ENCODE peak calls at places on chromosome 18, in nine cellular contexts. One of them, this sample, is unnamed.

GRCh38 chr18:3960977-3961376 is 494.1 kb downstream of the DLGAP1 start:
- DNase-seq in Calu3: no peak
- DNase-seq in fibroblast of mammary gland: no peak
- DNase-seq in neural progenitor cell: no peak
- DNase-seq in GM12865: no peak
- DNase-seq in lower leg skin: no peak
- DNase-seq in GM12864: no peak
- DNase-seq in HFFc6: no peak
- DNase-seq in cardiac fibroblast: no peak
- DNase-seq in this sample: no peak

GRCh38 chr18:39604836-39605235 is 2039.2 kb upstream of the CELF4 start:
- DNase-seq in lower leg skin: no peak
- DNase-seq in HFFc6: peak; percentile 18
- DNase-seq in fibroblast of mammary gland: peak; percentile 65
- DNase-seq in GM12865: no peak
- DNase-seq in Calu3: no peak
- DNase-seq in cardiac fibroblast: peak; percentile 55
- DNase-seq in neural progenitor cell: no peak
- DNase-seq in GM12864: no peak
- DNase-seq in this sample: peak; percentile 86

GRCh38 chr18:67266591-67267237 is 249.8 kb downstream of the DSEL start:
- DNase-seq in GM12864: no peak
- DNase-seq in GM12865: no peak
- DNase-seq in Calu3: no peak
- DNase-seq in neural progenitor cell: no peak
- DNase-seq in HFFc6: peak; percentile 73
- DNase-seq in fibroblast of mammary gland: peak; percentile 79
- DNase-seq in cardiac fibroblast: peak; percentile 90
- DNase-seq in lower leg skin: no peak
- DNase-seq in this sample: peak; percentile 78

GRCh38 chr18:70490008-70490933 is 201.4 kb downstream of the SOCS6 start:
- DNase-seq in cardiac fibroblast: peak; percentile 78
- DNase-seq in fibroblast of mammary gland: peak; percentile 85
- DNase-seq in Calu3: peak; percentile 60
- DNase-seq in lower leg skin: no peak
- DNase-seq in neural progenitor cell: peak; percentile 79
- DNase-seq in GM12864: peak; percentile 7
- DNase-seq in HFFc6: peak; percentile 54
- DNase-seq in GM12865: peak; percentile 54
- DNase-seq in this sample: peak; percentile 79

GRCh38 chr18:60377778-60378469 is 5.3 kb upstream of the MC4R start:
- DNase-seq in HFFc6: no peak
- DNase-seq in neural progenitor cell: no peak
- DNase-seq in GM12864: no peak
- DNase-seq in fibroblast of mammary gland: no peak
- DNase-seq in Calu3: no peak
- DNase-seq in lower leg skin: no peak
- DNase-seq in GM12865: no peak
- DNase-seq in cardiac fibroblast: no peak
- DNase-seq in this sample: peak; percentile 44

GRCh38 chr18:52348209-52348608 is 8.2 kb downstream of the DCC start:
- DNase-seq in lower leg skin: no peak
- DNase-seq in GM12865: peak; percentile 33
- DNase-seq in Calu3: peak; percentile 37
- DNase-seq in GM12864: no peak
- DNase-seq in fibroblast of mammary gland: no peak
- DNase-seq in HFFc6: no peak
- DNase-seq in cardiac fibroblast: peak; percentile 7
- DNase-seq in neural progenitor cell: peak; percentile 46
- DNase-seq in this sample: peak; percentile 22

GRCh38 chr18:51122266-51123045 is 75.0 kb downstream of the MEX3C start:
- DNase-seq in neural progenitor cell: no peak
- DNase-seq in HFFc6: no peak
- DNase-seq in fibroblast of mammary gland: no peak
- DNase-seq in lower leg skin: peak; percentile 49
- DNase-seq in Calu3: no peak
- DNase-seq in GM12864: no peak
- DNase-seq in GM12865: no peak
- DNase-seq in cardiac fibroblast: no peak
- DNase-seq in this sample: no peak

GRCh38 chr18:23143059-23143831 is 8.0 kb downstream of the CABLES1 start:
- DNase-seq in HFFc6: no peak
- DNase-seq in fibroblast of mammary gland: no peak
- DNase-seq in cardiac fibroblast: no peak
- DNase-seq in neural progenitor cell: no peak
- DNase-seq in GM12864: no peak
- DNase-seq in GM12865: peak; percentile 22
- DNase-seq in lower leg skin: peak; percentile 91
- DNase-seq in Calu3: peak; percentile 29
- DNase-seq in this sample: no peak

GRCh38 chr18:59885579-59886163 is 14.1 kb upstream of the PMAIP1 start:
- DNase-seq in HFFc6: peak; percentile 87
- DNase-seq in lower leg skin: no peak
- DNase-seq in Calu3: peak; percentile 16
- DNase-seq in GM12865: peak; percentile 84
- DNase-seq in cardiac fibroblast: peak; percentile 87
- DNase-seq in GM12864: no peak
- DNase-seq in fibroblast of mammary gland: peak; percentile 90
- DNase-seq in neural progenitor cell: no peak
- DNase-seq in this sample: peak; percentile 89

GRCh38 chr18:28087173-28087563 is 89.8 kb downstream of the CDH2 start:
- DNase-seq in HFFc6: no peak
- DNase-seq in GM12864: no peak
- DNase-seq in GM12865: no peak
- DNase-seq in neural progenitor cell: no peak
- DNase-seq in fibroblast of mammary gland: peak; percentile 21
- DNase-seq in lower leg skin: no peak
- DNase-seq in Calu3: no peak
- DNase-seq in cardiac fibroblast: peak; percentile 43
- DNase-seq in this sample: no peak

GRCh38 chr18:79869591-79870368 is 72.0 kb downstream of the KCNG2 start:
- DNase-seq in GM12864: no peak
- DNase-seq in Calu3: no peak
- DNase-seq in neural progenitor cell: no peak
- DNase-seq in cardiac fibroblast: no peak
- DNase-seq in GM12865: no peak
- DNase-seq in fibroblast of mammary gland: no peak
- DNase-seq in lower leg skin: peak; percentile 75
- DNase-seq in HFFc6: no peak
- DNase-seq in this sample: no peak

GRCh38 chr18:39489426-39489825 is 1923.8 kb upstream of the CELF4 start:
- DNase-seq in HFFc6: no peak
- DNase-seq in lower leg skin: no peak
- DNase-seq in fibroblast of mammary gland: peak; percentile 2
- DNase-seq in GM12865: no peak
- DNase-seq in Calu3: no peak
- DNase-seq in neural progenitor cell: no peak
- DNase-seq in GM12864: no peak
- DNase-seq in cardiac fibroblast: peak; percentile 9
- DNase-seq in this sample: peak; percentile 32

GRCh38 chr18:69484699-69485396 is 84.2 kb downstream of the DOK6 start:
- DNase-seq in HFFc6: no peak
- DNase-seq in cardiac fibroblast: peak; percentile 47
- DNase-seq in GM12865: peak; percentile 25
- DNase-seq in fibroblast of mammary gland: peak; percentile 73
- DNase-seq in GM12864: no peak
- DNase-seq in Calu3: no peak
- DNase-seq in neural progenitor cell: no peak
- DNase-seq in lower leg skin: no peak
- DNase-seq in this sample: peak; percentile 76

GRCh38 chr18:63161728-63162195 is 157.8 kb downstream of the BCL2 start:
- DNase-seq in neural progenitor cell: no peak
- DNase-seq in fibroblast of mammary gland: peak; percentile 94
- DNase-seq in Calu3: peak; percentile 58
- DNase-seq in cardiac fibroblast: peak; percentile 87
- DNase-seq in HFFc6: peak; percentile 77
- DNase-seq in GM12865: peak; percentile 96
- DNase-seq in lower leg skin: peak; percentile 93
- DNase-seq in GM12864: peak; percentile 97
- DNase-seq in this sample: peak; percentile 96

GRCh38 chr18:49764032-49764431 is 49.3 kb downstream of the ACAA2 start:
- DNase-seq in fibroblast of mammary gland: peak; percentile 7
- DNase-seq in Calu3: no peak
- DNase-seq in GM12864: no peak
- DNase-seq in cardiac fibroblast: peak; percentile 48
- DNase-seq in HFFc6: peak; percentile 43
- DNase-seq in neural progenitor cell: no peak
- DNase-seq in lower leg skin: no peak
- DNase-seq in GM12865: no peak
- DNase-seq in this sample: peak; percentile 60

GRCh38 chr18:49767111-49768050 is 46.0 kb downstream of the ACAA2 start:
- DNase-seq in cardiac fibroblast: no peak
- DNase-seq in neural progenitor cell: no peak
- DNase-seq in HFFc6: no peak
- DNase-seq in GM12865: no peak
- DNase-seq in lower leg skin: peak; percentile 65
- DNase-seq in GM12864: no peak
- DNase-seq in fibroblast of mammary gland: no peak
- DNase-seq in Calu3: no peak
- DNase-seq in this sample: no peak

GRCh38 chr18:49769047-49769708 is 44.2 kb downstream of the ACAA2 start:
- DNase-seq in fibroblast of mammary gland: no peak
- DNase-seq in cardiac fibroblast: no peak
- DNase-seq in GM12864: no peak
- DNase-seq in neural progenitor cell: no peak
- DNase-seq in lower leg skin: no peak
- DNase-seq in Calu3: no peak
- DNase-seq in GM12865: no peak
- DNase-seq in HFFc6: no peak
- DNase-seq in this sample: no peak

GRCh38 chr18:49766646-49767045 is 46.7 kb downstream of the ACAA2 start:
- DNase-seq in HFFc6: no peak
- DNase-seq in cardiac fibroblast: no peak
- DNase-seq in lower leg skin: peak; percentile 58
- DNase-seq in GM12865: no peak
- DNase-seq in neural progenitor cell: no peak
- DNase-seq in fibroblast of mammary gland: no peak
- DNase-seq in Calu3: no peak
- DNase-seq in GM12864: no peak
- DNase-seq in this sample: no peak

GRCh38 chr18:49768051-49768391 is 45.3 kb downstream of the ACAA2 start:
- DNase-seq in GM12864: no peak
- DNase-seq in cardiac fibroblast: peak; percentile 81
- DNase-seq in Calu3: peak; percentile 75
- DNase-seq in HFFc6: peak; percentile 20
- DNase-seq in lower leg skin: no peak
- DNase-seq in neural progenitor cell: peak; percentile 80
- DNase-seq in fibroblast of mammary gland: peak; percentile 68
- DNase-seq in GM12865: peak; percentile 41
- DNase-seq in this sample: peak; percentile 84
- TF ChIP-seq CTCF in GM12864: peak; percentile 39
- TF ChIP-seq CTCF in cardiac fibroblast: peak; percentile 85
- TF ChIP-seq CTCF in Calu3: peak; percentile 72
- TF ChIP-seq CTCF in HFFc6: peak; percentile 75
- TF ChIP-seq CTCF in lower leg skin: no peak
- TF ChIP-seq CTCF in neural progenitor cell: peak; percentile 85
- TF ChIP-seq CTCF in fibroblast of mammary gland: peak; percentile 67
- TF ChIP-seq CTCF in GM12865: peak; percentile 26
- TF ChIP-seq CTCF in this sample: peak; percentile 86

GRCh38 chr18:6920099-6920955 is 190.8 kb downstream of the ARHGAP28 start:
- DNase-seq in Calu3: peak; percentile 74
- DNase-seq in cardiac fibroblast: peak; percentile 83
- DNase-seq in neural progenitor cell: peak; percentile 75
- DNase-seq in GM12864: peak; percentile 10
- DNase-seq in HFFc6: peak; percentile 40
- DNase-seq in fibroblast of mammary gland: peak; percentile 77
- DNase-seq in GM12865: peak; percentile 57
- DNase-seq in lower leg skin: no peak
- DNase-seq in this sample: peak; percentile 87
- TF ChIP-seq CTCF in Calu3: peak; percentile 83
- TF ChIP-seq CTCF in cardiac fibroblast: peak; percentile 94
- TF ChIP-seq CTCF in neural progenitor cell: peak; percentile 91
- TF ChIP-seq CTCF in GM12864: peak; percentile 84
- TF ChIP-seq CTCF in HFFc6: peak; percentile 71
- TF ChIP-seq CTCF in fibroblast of mammary gland: peak; percentile 98
- TF ChIP-seq CTCF in GM12865: peak; percentile 72
- TF ChIP-seq CTCF in lower leg skin: peak; percentile 56
- TF ChIP-seq CTCF in this sample: peak; percentile 95

DNA sequence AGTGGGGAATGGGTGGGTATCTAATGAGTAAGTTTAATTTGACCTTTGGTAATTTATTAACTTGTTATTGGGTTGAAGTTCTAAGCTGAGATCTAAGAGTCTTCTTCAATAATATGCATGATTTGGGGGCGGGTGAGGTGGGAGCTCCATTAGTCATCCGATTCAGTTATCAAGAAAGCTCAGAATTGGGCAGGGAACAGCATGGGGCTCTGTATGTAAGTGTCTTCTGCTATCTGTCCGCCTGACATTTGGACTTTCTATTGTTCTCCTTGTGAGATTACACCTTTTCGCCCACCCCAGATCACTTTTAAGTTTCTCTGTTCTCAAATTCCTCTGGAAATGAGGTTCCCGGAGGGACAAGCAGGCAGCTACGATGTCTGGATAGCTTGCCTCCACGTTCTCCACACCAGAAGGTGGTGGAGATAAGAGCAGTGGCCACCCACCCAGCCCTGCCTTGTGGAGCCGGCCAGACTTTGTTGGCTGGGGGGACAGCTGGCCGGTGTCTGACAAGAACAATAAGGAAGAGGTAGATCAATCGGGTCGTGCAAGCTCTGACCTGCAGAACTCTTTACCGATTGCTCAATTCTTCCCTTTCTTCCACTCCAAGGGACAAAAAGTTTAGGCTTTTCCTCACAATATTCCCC is 75.5 kb upstream of the GATA6 start:
- DNase-seq in lower leg skin: no peak
- DNase-seq in GM12864: no peak
- DNase-seq in GM12865: no peak
- DNase-seq in HFFc6: no peak
- DNase-seq in neural progenitor cell: no peak
- DNase-seq in Calu3: no peak
- DNase-seq in fibroblast of mammary gland: no peak
- DNase-seq in cardiac fibroblast: no peak
- DNase-seq in this sample: no peak
- TF ChIP-seq CTCF in lower leg skin: no peak
- TF ChIP-seq CTCF in GM12864: no peak
- TF ChIP-seq CTCF in GM12865: no peak
- TF ChIP-seq CTCF in HFFc6: no peak
- TF ChIP-seq CTCF in neural progenitor cell: no peak
- TF ChIP-seq CTCF in Calu3: no peak
- TF ChIP-seq CTCF in fibroblast of mammary gland: no peak
- TF ChIP-seq CTCF in cardiac fibroblast: no peak
- TF ChIP-seq CTCF in this sample: no peak

DNA sequence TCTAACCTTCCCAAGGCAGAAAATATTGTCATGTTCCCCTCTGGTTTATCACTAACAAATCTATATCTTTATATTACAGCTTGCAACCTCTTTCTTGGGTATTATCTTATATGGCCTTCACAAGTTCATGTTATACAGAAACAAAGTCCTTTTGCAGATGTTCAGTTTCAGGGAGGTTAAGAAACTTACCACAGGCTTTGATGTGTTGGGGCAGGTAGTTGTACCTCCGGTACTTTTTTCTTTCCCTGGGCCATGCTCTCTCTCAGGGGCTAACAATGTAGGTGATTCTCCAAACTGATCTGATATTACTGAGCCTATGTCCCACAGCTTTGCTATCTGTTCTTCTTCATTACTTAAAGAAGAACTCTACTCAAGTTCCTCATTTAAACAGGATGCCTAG is 548.9 kb upstream of the SYT4 start:
- DNase-seq in neural progenitor cell: no peak
- DNase-seq in GM12864: no peak
- DNase-seq in fibroblast of mammary gland: no peak
- DNase-seq in Calu3: no peak
- DNase-seq in cardiac fibroblast: no peak
- DNase-seq in GM12865: no peak
- DNase-seq in lower leg skin: no peak
- DNase-seq in HFFc6: no peak
- DNase-seq in this sample: no peak
- TF ChIP-seq CTCF in neural progenitor cell: no peak
- TF ChIP-seq CTCF in GM12864: no peak
- TF ChIP-seq CTCF in fibroblast of mammary gland: no peak
- TF ChIP-seq CTCF in Calu3: no peak
- TF ChIP-seq CTCF in cardiac fibroblast: no peak
- TF ChIP-seq CTCF in GM12865: no peak
- TF ChIP-seq CTCF in lower leg skin: no peak
- TF ChIP-seq CTCF in HFFc6: no peak
- TF ChIP-seq CTCF in this sample: no peak

This sample was measured in choroid plexus epithelial cell.